ENCODE peak calls at places on chromosome 22, in five cellular contexts. L, B, H, Z and Y are unnamed samples.

GRCh38 chr22:50548046-50548912 is 2.6 kb downstream of the KLHDC7B start:
- DNase-seq in L (no peak), B (no peak), H (no peak), Z (no peak), Y (no peak)

GRCh38 chr22:24099661-24100060 is 81.6 kb upstream of the SUSD2 start:
- DNase-seq in L (peak), B (no peak), H (peak), Z (no peak), Y (no peak)

GRCh38 chr22:22687638-22688500 is 43.5 kb downstream of the GGTLC2 start:
- DNase-seq in L (no peak), B (no peak), H (peak), Z (peak), Y (no peak)

GRCh38 chr22:38762607-38763006 is 6.8 kb upstream of the SUN2 start:
- DNase-seq in L (no peak), B (no peak), H (no peak), Z (no peak), Y (no peak)

GRCh38 chr22:19275919-19276600 is 15.5 kb downstream of the CLTCL1 start:
- DNase-seq in L (no peak), B (no peak), H (peak), Z (no peak), Y (no peak)

GRCh38 chr22:24060375-24060788 is 49.3 kb downstream of the CABIN1 start:
- DNase-seq in L (peak), B (no peak), H (peak), Z (peak), Y (peak)

GRCh38 chr22:43094085-43094484 is 4.9 kb upstream of the TTLL1 start:
- DNase-seq in L (no peak), B (peak), H (peak), Z (no peak), Y (no peak)

GRCh38 chr22:25900390-25900789 is 158.4 kb downstream of the MYO18B start:
- DNase-seq in L (no peak), B (no peak), H (no peak), Z (no peak), Y (no peak)

GRCh38 chr22:39250131-39250530 is 5.3 kb upstream of the PDGFB start:
- DNase-seq in L (no peak), B (no peak), H (no peak), Z (no peak), Y (no peak)

GRCh38 chr22:24507742-24508141 is 12.6 kb downstream of the UPB1 start:
- DNase-seq in L (no peak), B (no peak), H (no peak), Z (no peak), Y (no peak)

GRCh38 chr22:30843245-30843644 is 125.3 kb downstream of the MORC2 start:
- DNase-seq in L (no peak), B (no peak), H (peak), Z (peak), Y (no peak)

GRCh38 chr22:49554741-49555140 is 272.9 kb downstream of the BRD1 start:
- DNase-seq in L (peak), B (no peak), H (no peak), Z (no peak), Y (no peak)

GRCh38 chr22:37012262-37012904 is 6.9 kb downstream of the TST start:
- DNase-seq in L (no peak), B (peak), H (peak), Z (no peak), Y (no peak)

GRCh38 chr22:25448435-25449051 is 115.9 kb upstream of the GRK3 start:
- DNase-seq in L (no peak), B (no peak), H (no peak), Z (peak), Y (no peak)

GRCh38 chr22:40911772-40912171 is 39.4 kb upstream of the RBX1 start:
- DNase-seq in L (no peak), B (no peak), H (no peak), Z (no peak), Y (no peak)

GRCh38 chr22:40904101-40904500 is 42.2 kb upstream of the DNAJB7 start:
- DNase-seq in L (no peak), B (no peak), H (no peak), Z (no peak), Y (no peak)

GRCh38 chr22:40908895-40909294 is 42.3 kb upstream of the RBX1 start:
- DNase-seq in L (no peak), B (no peak), H (no peak), Z (no peak), Y (no peak)
- H3K27ac ChIP-seq in L (no peak), B (no peak), H (no peak), Z (no peak), Y (no peak)

DNA sequence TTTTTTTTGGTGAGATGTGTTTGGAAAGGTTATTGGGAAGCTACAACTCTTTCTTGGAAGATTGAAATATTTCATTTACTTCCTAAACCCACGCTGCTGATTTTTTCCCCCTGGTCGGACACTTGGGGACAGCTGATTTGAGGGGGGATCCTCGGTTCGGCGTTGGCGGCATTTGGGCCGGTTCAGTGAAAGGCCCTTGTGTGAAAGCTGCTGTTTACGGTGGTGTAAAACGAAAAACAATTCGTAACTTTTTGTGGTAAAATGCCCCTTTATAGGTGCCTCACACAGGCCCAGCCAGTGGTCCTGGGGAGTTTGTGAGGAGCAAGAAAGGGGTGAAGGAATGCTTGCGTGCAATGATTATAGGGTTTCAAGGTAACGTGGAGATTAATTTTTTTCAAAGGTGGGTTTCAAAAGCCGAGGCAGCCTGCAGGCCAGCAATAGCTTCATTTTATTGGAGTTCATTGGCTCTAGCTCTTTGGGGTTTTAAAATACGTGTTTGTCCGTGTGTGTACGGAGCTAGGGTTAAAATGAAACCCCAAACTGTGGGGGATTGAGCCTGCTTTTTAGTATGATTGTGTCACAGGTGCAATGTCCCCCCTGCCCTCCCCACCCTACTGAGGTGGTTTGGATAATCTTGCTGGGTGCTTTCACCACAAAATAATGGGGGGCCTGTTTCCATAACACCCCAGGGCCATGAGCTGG is 77.2 kb upstream of the PPARA start:
- DNase-seq in L (peak), B (peak), H (peak), Z (no peak), Y (no peak)
- H3K27ac ChIP-seq in L (peak), B (peak), H (peak), Z (no peak), Y (peak)

GRCh38 chr22:35995772-35996171 is 32.9 kb downstream of the RBFOX2 start:
- DNase-seq in L (peak), B (peak), H (peak), Z (peak), Y (no peak)

GRCh38 chr22:35995345-35995744 is 33.3 kb downstream of the RBFOX2 start:
- DNase-seq in L (no peak), B (no peak), H (no peak), Z (no peak), Y (no peak)

GRCh38 chr22:35998748-35999147 is 29.9 kb downstream of the RBFOX2 start:
- DNase-seq in L (no peak), B (no peak), H (no peak), Z (no peak), Y (no peak)

GRCh38 chr22:35997438-35997837 is 31.2 kb downstream of the RBFOX2 start:
- DNase-seq in L (no peak), B (no peak), H (no peak), Z (peak), Y (no peak)

DNA sequence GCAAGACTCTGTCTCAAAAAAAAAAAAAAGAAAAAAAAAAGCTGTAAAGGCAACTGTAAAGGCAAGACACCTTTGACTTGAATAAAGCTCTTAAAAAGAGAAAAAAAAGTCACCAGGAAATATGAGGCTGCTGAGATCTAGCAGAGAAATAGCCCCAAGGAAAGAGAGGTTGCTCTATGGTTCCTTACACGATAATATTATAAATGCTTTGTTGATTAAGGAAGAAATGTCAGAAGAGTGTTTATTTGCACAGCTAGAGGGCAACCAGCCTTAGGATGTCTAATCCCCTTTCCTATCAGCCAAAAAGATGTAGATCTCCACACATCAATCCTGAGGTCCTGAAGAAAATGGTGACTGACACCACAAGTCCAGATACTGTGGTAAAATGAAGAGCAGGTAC is 32.0 kb downstream of the RBFOX2 start:
- DNase-seq in L (no peak), B (no peak), H (no peak), Z (no peak), Y (no peak)
- H3K27ac ChIP-seq in L (peak), B (peak), H (peak), Z (no peak), Y (no peak)

DNA sequence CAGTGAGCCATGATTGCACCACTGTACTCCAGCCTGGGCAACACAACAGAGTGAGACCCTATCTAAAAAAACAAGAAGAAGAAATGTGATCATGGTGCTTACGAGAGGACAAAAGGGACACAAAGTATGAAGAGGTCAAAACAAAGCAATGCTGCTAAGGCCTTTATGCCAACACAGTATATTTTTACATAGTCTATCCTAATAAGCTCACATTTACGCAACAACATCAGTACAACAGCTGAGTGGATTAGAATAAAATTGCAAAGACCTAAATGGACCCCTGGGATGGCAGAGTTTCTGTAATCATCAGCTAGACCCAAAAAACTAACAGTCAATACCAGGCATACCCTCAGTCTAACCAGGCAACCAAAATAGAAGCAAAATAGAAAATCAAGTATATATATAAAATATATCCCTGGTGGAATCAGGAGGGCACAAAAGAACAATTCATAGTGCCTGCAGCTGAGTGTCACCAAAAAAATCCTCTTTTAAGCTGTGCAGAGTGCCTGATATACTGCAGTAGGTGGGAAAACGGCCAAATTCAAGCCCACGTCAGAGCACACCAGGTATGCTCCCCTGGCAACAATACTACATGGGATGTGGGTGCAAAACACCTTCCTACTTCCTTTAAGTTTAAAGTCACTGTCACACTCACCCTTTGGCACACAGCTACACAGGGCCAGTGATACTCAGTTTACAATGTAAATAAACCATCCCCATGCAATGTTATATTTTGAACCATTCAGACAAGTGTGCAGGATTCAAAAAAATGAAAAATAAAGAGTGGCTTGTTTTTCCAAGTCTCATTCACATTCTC is 57.8 kb downstream of the RBFOX2 start:
- DNase-seq in L (no peak), B (no peak), H (no peak), Z (no peak), Y (no peak)
- H3K27ac ChIP-seq in L (peak), B (peak), H (peak), Z (peak), Y (peak)